ENCODE peak calls at places on chromosome 12, in four cellular contexts. One of them, this sample, is unnamed.

GRCh38 chr12:115235880-115236279 is 551.9 kb upstream of the TBX3 start:
- DNase-seq in IMR-90: no peak
- DNase-seq in H1: no peak
- DNase-seq in PC-9: no peak
- DNase-seq in this sample: no peak

GRCh38 chr12:111076611-111077451 is 156.5 kb upstream of the MYL2 start:
- DNase-seq in IMR-90: no peak
- DNase-seq in H1: no peak
- DNase-seq in PC-9: no peak
- DNase-seq in this sample: no peak

GRCh38 chr12:29286081-29286800 is 94.7 kb downstream of the ERGIC2 start:
- DNase-seq in IMR-90: peak
- DNase-seq in H1: no peak
- DNase-seq in PC-9: no peak
- DNase-seq in this sample: no peak

GRCh38 chr12:100200450-100201181 is at the start of gene ACTR6:
- DNase-seq in IMR-90: peak
- DNase-seq in H1: peak
- DNase-seq in PC-9: peak
- DNase-seq in this sample: peak

GRCh38 chr12:61422786-61423185 is 837.4 kb upstream of the USP15 start:
- DNase-seq in IMR-90: no peak
- DNase-seq in H1: no peak
- DNase-seq in PC-9: no peak
- DNase-seq in this sample: no peak

GRCh38 chr12:1662761-1663439 is 28.0 kb upstream of the ADIPOR2 start:
- DNase-seq in IMR-90: no peak
- DNase-seq in H1: peak
- DNase-seq in PC-9: peak
- DNase-seq in this sample: peak

GRCh38 chr12:52896190-52897100 is 8.4 kb downstream of the KRT8 start:
- DNase-seq in IMR-90: no peak
- DNase-seq in H1: no peak
- DNase-seq in PC-9: peak
- DNase-seq in this sample: peak

GRCh38 chr12:79689477-79690155 is 1.1 kb downstream of the PAWR start:
- DNase-seq in IMR-90: peak
- DNase-seq in H1: no peak
- DNase-seq in PC-9: peak
- DNase-seq in this sample: peak

GRCh38 chr12:80269953-80270552 is 170.7 kb downstream of the OTOGL start:
- DNase-seq in IMR-90: peak
- DNase-seq in H1: no peak
- DNase-seq in PC-9: no peak
- DNase-seq in this sample: peak

GRCh38 chr12:25324861-25325260 is 74.1 kb upstream of the KRAS start:
- DNase-seq in IMR-90: no peak
- DNase-seq in H1: no peak
- DNase-seq in PC-9: no peak
- DNase-seq in this sample: no peak

GRCh38 chr12:2212537-2212936 is 159.8 kb downstream of the CACNA1C start:
- DNase-seq in IMR-90: no peak
- DNase-seq in H1: no peak
- DNase-seq in PC-9: no peak
- DNase-seq in this sample: no peak

GRCh38 chr12:113796086-113796827 is 169.9 kb downstream of the RBM19 start:
- DNase-seq in IMR-90: no peak
- DNase-seq in H1: no peak
- DNase-seq in PC-9: no peak
- DNase-seq in this sample: no peak

GRCh38 chr12:112381421-112381897 is 772 bp downstream of the HECTD4 start:
- DNase-seq in IMR-90: no peak
- DNase-seq in H1: no peak
- DNase-seq in PC-9: no peak
- DNase-seq in this sample: peak

GRCh38 chr12:103986823-103987222 is 21.2 kb downstream of the TDG start:
- DNase-seq in IMR-90: peak
- DNase-seq in H1: no peak
- DNase-seq in PC-9: no peak
- DNase-seq in this sample: no peak

GRCh38 chr12:48122065-48122834 is 3.1 kb downstream of the PFKM start:
- DNase-seq in IMR-90: no peak
- DNase-seq in H1: no peak
- DNase-seq in PC-9: no peak
- DNase-seq in this sample: no peak

GRCh38 chr12:52228931-52229330 is 4.1 kb upstream of the KRT7 start:
- DNase-seq in IMR-90: no peak
- DNase-seq in H1: no peak
- DNase-seq in PC-9: peak
- DNase-seq in this sample: no peak

GRCh38 chr12:31021181-31021580 is 52.5 kb upstream of the DDX11 start:
- DNase-seq in IMR-90: no peak
- DNase-seq in H1: no peak
- DNase-seq in PC-9: no peak
- DNase-seq in this sample: no peak

GRCh38 chr12:110355080-110355479 is 48.4 kb downstream of the ANAPC7 start:
- DNase-seq in IMR-90: no peak
- DNase-seq in H1: no peak
- DNase-seq in PC-9: no peak
- DNase-seq in this sample: no peak

GRCh38 chr12:53777936-53778644 is 26.3 kb upstream of the CISTR start:
- DNase-seq in IMR-90: no peak
- DNase-seq in H1: no peak
- DNase-seq in PC-9: no peak
- DNase-seq in this sample: no peak

GRCh38 chr12:77300815-77301214 is 235.4 kb upstream of the E2F7 start:
- DNase-seq in IMR-90: no peak
- DNase-seq in H1: no peak
- DNase-seq in PC-9: no peak
- DNase-seq in this sample: no peak
- H2AFZ ChIP-seq in IMR-90: no peak
- H2AFZ ChIP-seq in H1: no peak
- H2AFZ ChIP-seq in PC-9: no peak
- H2AFZ ChIP-seq in this sample: no peak

GRCh38 chr12:76031081-76031413 is 529 bp downstream of the PHLDA1 start:
- DNase-seq in IMR-90: no peak
- DNase-seq in H1: no peak
- DNase-seq in PC-9: no peak
- DNase-seq in this sample: no peak

GRCh38 chr12:76031414-76032042 is at the start of gene PHLDA1:
- DNase-seq in IMR-90: peak
- DNase-seq in H1: peak
- DNase-seq in PC-9: peak
- DNase-seq in this sample: peak

GRCh38 chr12:76030378-76031080 is 1.0 kb downstream of the PHLDA1 start:
- DNase-seq in IMR-90: peak
- DNase-seq in H1: no peak
- DNase-seq in PC-9: no peak
- DNase-seq in this sample: peak

GRCh38 chr12:76033116-76034001 is 1.8 kb upstream of the PHLDA1 start:
- DNase-seq in IMR-90: peak
- DNase-seq in H1: no peak
- DNase-seq in PC-9: no peak
- DNase-seq in this sample: peak

GRCh38 chr12:76032043-76032981 is 736 bp upstream of the PHLDA1 start:
- DNase-seq in IMR-90: peak
- DNase-seq in H1: no peak
- DNase-seq in PC-9: no peak
- DNase-seq in this sample: peak
- H2AFZ ChIP-seq in IMR-90: peak
- H2AFZ ChIP-seq in H1: peak
- H2AFZ ChIP-seq in PC-9: peak
- H2AFZ ChIP-seq in this sample: peak

GRCh38 chr12:70091021-70091521 is 152.2 kb upstream of the CNOT2 start:
- DNase-seq in IMR-90: no peak
- DNase-seq in H1: no peak
- DNase-seq in PC-9: no peak
- DNase-seq in this sample: no peak
- H2AFZ ChIP-seq in IMR-90: no peak
- H2AFZ ChIP-seq in H1: no peak
- H2AFZ ChIP-seq in PC-9: no peak
- H2AFZ ChIP-seq in this sample: no peak

GRCh38 chr12:76346798-76347420 is 1.3 kb downstream of the BBS10 start:
- DNase-seq in IMR-90: peak
- DNase-seq in H1: no peak
- DNase-seq in PC-9: no peak
- DNase-seq in this sample: peak
- H2AFZ ChIP-seq in IMR-90: no peak
- H2AFZ ChIP-seq in H1: no peak
- H2AFZ ChIP-seq in PC-9: peak
- H2AFZ ChIP-seq in this sample: peak

GRCh38 chr12:124621296-124621660 is 53.9 kb upstream of the NCOR2 start:
- DNase-seq in IMR-90: peak
- DNase-seq in H1: peak
- DNase-seq in PC-9: no peak
- DNase-seq in this sample: peak
- H2AFZ ChIP-seq in IMR-90: peak
- H2AFZ ChIP-seq in H1: peak
- H2AFZ ChIP-seq in PC-9: no peak
- H2AFZ ChIP-seq in this sample: no peak

DNA sequence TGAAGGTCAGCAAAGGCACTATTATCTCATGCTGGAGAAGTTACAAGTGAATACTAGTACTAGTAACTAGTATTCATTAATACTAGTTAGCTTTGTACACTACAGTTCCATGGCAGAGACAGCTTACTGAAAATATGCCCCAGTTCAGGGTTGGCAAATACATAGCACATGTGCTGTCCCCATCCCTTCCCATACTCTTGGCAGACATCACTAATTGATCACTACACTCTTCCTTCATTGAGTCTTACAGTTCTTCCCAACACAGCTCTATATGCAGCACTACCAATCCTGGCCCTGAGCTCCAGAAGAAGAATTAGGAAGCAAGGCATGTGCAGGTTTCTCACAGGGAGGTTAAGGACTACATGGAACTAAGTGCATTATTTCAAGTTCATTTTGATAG is 168.3 kb upstream of the EEA1 start:
- DNase-seq in IMR-90: no peak
- DNase-seq in H1: no peak
- DNase-seq in PC-9: no peak
- DNase-seq in this sample: no peak
- H2AFZ ChIP-seq in IMR-90: no peak
- H2AFZ ChIP-seq in H1: no peak
- H2AFZ ChIP-seq in PC-9: no peak
- H2AFZ ChIP-seq in this sample: no peak

GRCh38 chr12:132286912-132287311 is 42.5 kb downstream of the GALNT9 start:
- DNase-seq in IMR-90: no peak
- DNase-seq in H1: no peak
- DNase-seq in PC-9: peak
- DNase-seq in this sample: no peak

GRCh38 chr12:132287391-132288238 is 41.8 kb downstream of the GALNT9 start:
- DNase-seq in IMR-90: no peak
- DNase-seq in H1: no peak
- DNase-seq in PC-9: no peak
- DNase-seq in this sample: no peak

GRCh38 chr12:132290203-132290540 is 39.2 kb downstream of the GALNT9 start:
- DNase-seq in IMR-90: no peak
- DNase-seq in H1: no peak
- DNase-seq in PC-9: no peak
- DNase-seq in this sample: no peak

GRCh38 chr12:132289356-132290202 is 39.8 kb downstream of the GALNT9 start:
- DNase-seq in IMR-90: no peak
- DNase-seq in H1: no peak
- DNase-seq in PC-9: no peak
- DNase-seq in this sample: no peak

GRCh38 chr12:132288516-132289188 is 40.7 kb downstream of the GALNT9 start:
- DNase-seq in IMR-90: no peak
- DNase-seq in H1: no peak
- DNase-seq in PC-9: no peak
- DNase-seq in this sample: no peak
- H2AFZ ChIP-seq in IMR-90: no peak
- H2AFZ ChIP-seq in H1: no peak
- H2AFZ ChIP-seq in PC-9: no peak
- H2AFZ ChIP-seq in this sample: no peak

DNA sequence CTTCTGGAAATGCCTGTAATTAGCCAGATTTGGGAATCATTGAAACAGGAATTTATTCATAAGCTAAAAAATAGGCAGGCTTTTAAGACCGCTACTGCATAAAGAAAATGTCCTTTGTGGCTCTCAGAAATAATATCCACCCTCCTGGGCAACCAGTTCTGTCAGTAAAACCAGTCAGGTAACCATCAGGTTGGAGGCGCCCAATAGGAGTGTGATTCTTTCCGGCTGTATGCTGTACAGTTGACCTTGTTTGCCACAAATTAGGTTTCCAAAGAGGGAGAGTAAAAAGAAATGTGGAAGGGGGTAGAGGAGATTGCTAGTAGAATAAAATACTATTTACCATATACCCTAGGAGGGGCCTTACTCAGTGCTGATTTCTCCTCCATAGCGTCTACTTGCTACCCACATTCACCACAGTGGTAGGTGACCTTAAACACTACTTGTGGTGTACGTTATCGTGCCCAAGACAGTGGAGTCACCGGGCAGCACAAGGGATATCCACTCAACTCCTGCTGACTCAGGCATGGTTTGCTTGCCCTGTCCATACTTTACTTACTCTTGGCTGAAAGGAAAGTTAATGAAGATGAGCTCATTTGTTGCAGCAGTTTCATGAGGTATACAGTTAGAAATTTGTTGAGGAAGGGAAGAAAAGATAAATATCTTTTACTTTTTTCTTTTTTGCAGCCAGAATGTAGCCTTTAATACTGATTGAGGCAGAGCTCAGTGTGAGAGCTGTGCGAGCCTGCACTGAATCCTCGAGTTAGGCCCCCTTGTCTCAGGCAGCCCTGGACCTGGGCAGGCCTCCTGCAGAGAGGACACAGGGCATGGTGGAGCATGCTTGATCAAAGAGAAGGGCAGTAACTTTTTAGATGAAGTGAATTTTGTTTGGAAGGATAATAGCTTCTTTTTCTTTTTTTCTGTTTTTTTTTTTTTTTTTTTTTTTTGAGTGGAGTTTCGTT is 76.7 kb downstream of the DIP2B start:
- DNase-seq in IMR-90: peak
- DNase-seq in H1: no peak
- DNase-seq in PC-9: peak
- DNase-seq in this sample: no peak
- H2AFZ ChIP-seq in IMR-90: no peak
- H2AFZ ChIP-seq in H1: no peak
- H2AFZ ChIP-seq in PC-9: no peak
- H2AFZ ChIP-seq in this sample: no peak